ENCODE peak calls at places on chromosomes 7 and 10, in six cellular contexts. I, R, D, M, C and O are unnamed samples.

GRCh38 chr7:26202019-26202985 is 757 bp downstream of the CBX3 start:
- DNase-seq in I (peak), R (peak), D (peak), M (peak), C (no peak), O (peak)

GRCh38 chr10:49272251-49273081 is 26.5 kb upstream of the C10orf71 start:
- DNase-seq in I (no peak), R (no peak), D (no peak), M (no peak), C (peak), O (no peak)

GRCh38 chr7:132998763-132999162 is 83.1 kb downstream of the CHCHD3 start:
- DNase-seq in I (no peak), R (no peak), D (no peak), M (no peak), C (no peak), O (no peak)

GRCh38 chr7:25069900-25070443 is 55.1 kb downstream of the CYCS start:
- DNase-seq in I (peak), R (peak), D (peak), M (peak), C (peak), O (no peak)

GRCh38 chr10:114550756-114551290 is 107.3 kb downstream of the ABLIM1 start:
- DNase-seq in I (no peak), R (no peak), D (no peak), M (no peak), C (peak), O (no peak)

GRCh38 chr7:108001759-108002725 is 919 bp downstream of the LAMB1 start:
- DNase-seq in I (peak), R (peak), D (peak), M (peak), C (peak), O (no peak)

GRCh38 chr10:66928791-66929190 is 3.0 kb downstream of the LRRTM3 start:
- DNase-seq in I (no peak), R (no peak), D (no peak), M (no peak), C (no peak), O (no peak)

GRCh38 chr10:133127291-133128125 is 32.5 kb upstream of the KNDC1 start:
- DNase-seq in I (peak), R (peak), D (no peak), M (no peak), C (no peak), O (peak)

GRCh38 chr7:22549667-22550513 is 49.9 kb upstream of the STEAP1B start:
- DNase-seq in I (peak), R (peak), D (peak), M (no peak), C (peak), O (no peak)

GRCh38 chr10:14244801-14245211 is 85.9 kb downstream of the FRMD4A start:
- DNase-seq in I (no peak), R (no peak), D (no peak), M (no peak), C (peak), O (no peak)

GRCh38 chr10:100506596-100507356 is 12.9 kb downstream of the SEC31B start:
- DNase-seq in I (no peak), R (no peak), D (no peak), M (peak), C (peak), O (no peak)

GRCh38 chr7:138979226-138979979 is 1.8 kb downstream of the KIAA1549 start:
- DNase-seq in I (no peak), R (no peak), D (no peak), M (no peak), C (peak), O (no peak)

GRCh38 chr7:39321909-39322498 is 244.2 kb upstream of the YAE1 start:
- DNase-seq in I (no peak), R (no peak), D (no peak), M (no peak), C (no peak), O (no peak)

GRCh38 chr7:102220929-102221850 is 65.5 kb upstream of the SH2B2 start:
- DNase-seq in I (no peak), R (no peak), D (no peak), M (no peak), C (peak), O (no peak)

GRCh38 chr10:3451516-3452185 is 279.1 kb upstream of the PITRM1 start:
- DNase-seq in I (no peak), R (no peak), D (no peak), M (no peak), C (no peak), O (no peak)

GRCh38 chr10:30058111-30058510 is 1.3 kb downstream of the JCAD start:
- DNase-seq in I (no peak), R (no peak), D (no peak), M (no peak), C (no peak), O (no peak)

GRCh38 chr10:16360001-16360400 is 76.8 kb upstream of the PTER start:
- DNase-seq in I (no peak), R (no peak), D (no peak), M (no peak), C (no peak), O (no peak)

GRCh38 chr7:73851410-73852338 is 9.3 kb upstream of the TMEM270 start:
- DNase-seq in I (no peak), R (no peak), D (no peak), M (no peak), C (peak), O (no peak)

GRCh38 chr7:100585511-100586265 is at the start of gene LRCH4:
- DNase-seq in I (peak), R (peak), D (peak), M (peak), C (no peak), O (peak)

GRCh38 chr7:151386301-151387160 is 23.3 kb downstream of the WDR86 start:
- DNase-seq in I (no peak), R (no peak), D (no peak), M (no peak), C (no peak), O (no peak)

GRCh38 chr10:24214762-24215161 is 5.8 kb downstream of the KIAA1217 start:
- DNase-seq in I (no peak), R (no peak), D (no peak), M (peak), C (no peak), O (no peak)

GRCh38 chr10:10794056-10794455 is 223.6 kb upstream of the CELF2 start:
- DNase-seq in I (no peak), R (no peak), D (no peak), M (no peak), C (no peak), O (no peak)

GRCh38 chr10:48444266-48444665 is 137.8 kb downstream of the MAPK8 start:
- DNase-seq in I (no peak), R (peak), D (no peak), M (no peak), C (peak), O (no peak)

GRCh38 chr10:18607503-18607902 is 43.9 kb downstream of the NSUN6 start:
- DNase-seq in I (no peak), R (no peak), D (no peak), M (peak), C (peak), O (no peak)

GRCh38 chr10:129085821-129086220 is 381.2 kb upstream of the MGMT start:
- DNase-seq in I (no peak), R (no peak), D (no peak), M (no peak), C (peak), O (no peak)